ENCODE peak calls at places on chromosomes 6 and 20, in six cellular contexts. A, E, Z, S, L and F are unnamed samples.

GRCh38 chr6:3489032-3489757 is 32.3 kb upstream of the SLC22A23 start:
- DNase-seq in E (peak; percentile 90), L (no peak), S (no peak), Z (peak; percentile 72), A (no peak), F (peak; percentile 75)

GRCh38 chr6:24566020-24566752 is 71.4 kb downstream of the ALDH5A1 start:
- DNase-seq in L (peak; percentile 37), A (no peak), S (no peak), Z (no peak), E (no peak), F (peak; percentile 4)

GRCh38 chr6:111793711-111794111 is 79.5 kb downstream of the FYN start:
- DNase-seq in L (no peak), S (no peak), E (no peak), Z (no peak), A (no peak), F (no peak)

GRCh38 chr6:166691199-166691598 is 64.1 kb upstream of the RPS6KA2 start:
- DNase-seq in S (no peak), A (no peak), Z (peak; percentile 56), E (peak; percentile 19), L (peak; percentile 56), F (peak; percentile 75)

GRCh38 chr20:51854912-51855311 is 52.6 kb upstream of the SALL4 start:
- DNase-seq in S (no peak), A (no peak), E (no peak), Z (no peak), L (no peak), F (no peak)

GRCh38 chr6:80637312-80637711 is 530.8 kb downstream of the BCKDHB start:
- DNase-seq in Z (peak; percentile 31), S (no peak), E (no peak), L (peak; percentile 36), A (no peak), F (no peak)

GRCh38 chr20:1337441-1337840 is 8.5 kb upstream of the SDCBP2 start:
- DNase-seq in E (no peak), A (no peak), L (no peak), S (no peak), Z (no peak), F (no peak)

GRCh38 chr6:123808556-123808955 is 4.9 kb downstream of the NKAIN2 start:
- DNase-seq in E (no peak), L (no peak), S (peak; percentile 61), Z (no peak), A (no peak), F (peak; percentile 75)

GRCh38 chr20:45959956-45960630 is 11.9 kb downstream of the ZNF335 start:
- DNase-seq in L (no peak), E (no peak), Z (no peak), S (no peak), A (no peak), F (no peak)

GRCh38 chr20:43904778-43905177 is 9.9 kb upstream of the TOX2 start:
- DNase-seq in A (no peak), L (no peak), Z (no peak), S (no peak), E (no peak), F (no peak)

GRCh38 chr20:63740070-63740500 is 509 bp downstream of the SLC2A4RG start:
- DNase-seq in E (no peak), A (peak; percentile 82), L (no peak), Z (peak; percentile 25), S (no peak), F (peak; percentile 63)

GRCh38 chr20:4894981-4895381 is 106.3 kb downstream of the SLC23A2 start:
- DNase-seq in A (no peak), Z (no peak), S (no peak), L (no peak), E (no peak), F (no peak)

GRCh38 chr6:159163901-159164370 is 5.3 kb upstream of the FNDC1 start:
- DNase-seq in A (no peak), L (no peak), E (peak; percentile 86), Z (peak; percentile 71), S (no peak), F (peak; percentile 92)

GRCh38 chr20:35641743-35642142 is 23.0 kb downstream of the CPNE1 start:
- DNase-seq in A (no peak), L (no peak), E (no peak), S (no peak), Z (no peak), F (no peak)